ENCODE peak calls at places on chromosomes 1 and 21, in four cellular contexts. G is Panc1; Q is uterus; U is CD8-positive, alpha-beta T cell. Z is an unnamed sample. For H3K4me1, the result is how much of the 10 kb centered on the place peaks cover.

GRCh38 chr1:101365881-101366280 is 129.1 kb downstream of the S1PR1 start:
- DNase-seq in U (no peak), G (no peak), Q (no peak), Z (no peak)

GRCh38 chr1:171794085-171794484 is 12.6 kb downstream of the METTL13 start:
- DNase-seq in G (peak), U (no peak), Q (no peak), Z (no peak)

GRCh38 chr1:215878128-215878527 is 311.0 kb downstream of the KCTD3 start:
- DNase-seq in G (no peak), Q (no peak), U (no peak), Z (no peak)

GRCh38 chr1:150997949-150998348 is 8.8 kb downstream of the MINDY1 start:
- DNase-seq in U (no peak), G (no peak), Q (no peak), Z (no peak)

GRCh38 chr1:226128487-226129075 is 58.0 kb downstream of the ACBD3 start:
- DNase-seq in G (no peak), U (no peak), Q (no peak), Z (no peak)

GRCh38 chr1:230220478-230220877 is 153.4 kb downstream of the GALNT2 start:
- DNase-seq in Q (no peak), U (no peak), G (no peak), Z (no peak)

GRCh38 chr1:197462539-197462938 is 194.5 kb downstream of the CRB1 start:
- DNase-seq in Q (no peak), U (no peak), G (no peak), Z (no peak)

GRCh38 chr1:198287916-198288315 is 131.1 kb downstream of the NEK7 start:
- DNase-seq in U (no peak), Q (no peak), G (no peak), Z (no peak)

GRCh38 chr1:101697057-101697456 is 299.7 kb downstream of the OLFM3 start:
- DNase-seq in Q (no peak), U (no peak), G (no peak), Z (no peak)

GRCh38 chr1:212129781-212130180 is 94.2 kb downstream of the DTL start:
- DNase-seq in Q (no peak), U (no peak), G (no peak), Z (no peak)

GRCh38 chr1:245154429-245155185 is at the start of gene KIF26B:
- DNase-seq in Q (no peak), U (no peak), G (no peak), Z (no peak)

GRCh38 chr21:34020005-34020847 is 53.2 kb upstream of the MRPS6 start:
- DNase-seq in U (no peak), Q (no peak), G (no peak), Z (no peak)

GRCh38 chr1:54570161-54570560 is 22.1 kb downstream of the ACOT11 start:
- DNase-seq in G (no peak), U (no peak), Q (no peak), Z (no peak)
- H3K4me1 ChIP-seq in G (under half), U (under half), Q (under half), Z (under half)

GRCh38 chr1:167722870-167723251 is 1.1 kb downstream of the MPZL1 start:
- DNase-seq in G (no peak), U (no peak), Q (no peak), Z (no peak)

GRCh38 chr1:167723707-167724323 is 2.0 kb downstream of the MPZL1 start:
- DNase-seq in U (no peak), Q (no peak), G (no peak), Z (no peak)

GRCh38 chr1:167728818-167729410 is 7.1 kb downstream of the MPZL1 start:
- DNase-seq in G (no peak), Q (no peak), U (no peak), Z (no peak)

GRCh38 chr1:167722152-167722869 is 529 bp downstream of the MPZL1 start:
- DNase-seq in Q (peak), U (no peak), G (no peak), Z (no peak)

DNA sequence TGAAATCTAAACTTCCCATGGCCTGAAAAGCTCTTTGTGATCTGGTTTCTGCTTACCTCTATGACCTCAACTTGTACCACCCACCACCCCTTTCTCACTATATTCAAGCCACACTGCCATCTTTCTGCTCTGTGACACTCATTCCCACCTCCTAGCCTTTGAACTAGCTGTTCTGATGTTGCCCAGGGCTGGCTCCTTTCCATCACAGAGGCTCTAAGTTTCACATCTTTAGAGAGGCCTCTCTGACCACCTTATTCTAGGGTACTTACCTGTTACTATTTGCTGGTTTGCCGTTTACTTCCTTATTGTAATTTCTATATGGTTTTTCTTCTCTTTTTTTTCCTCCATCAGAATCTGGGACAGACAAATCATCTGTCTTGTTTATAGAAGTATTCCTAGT is 4.3 kb downstream of the MPZL1 start:
- DNase-seq in U (no peak), G (no peak), Q (no peak), Z (no peak)
- H3K4me3 ChIP-seq in U (no peak), G (no peak), Q (no peak), Z (no peak)

GRCh38 chr1:24764848-24765247 is 19.6 kb downstream of the CLIC4 start:
- DNase-seq in Q (no peak), U (no peak), G (no peak), Z (no peak)

GRCh38 chr1:24762133-24762676 is 17.0 kb downstream of the CLIC4 start:
- DNase-seq in U (no peak), G (no peak), Q (no peak), Z (no peak)

GRCh38 chr1:24765308-24765988 is 20.2 kb downstream of the CLIC4 start:
- DNase-seq in Q (no peak), G (no peak), U (no peak), Z (no peak)

GRCh38 chr1:24764439-24764838 is 19.2 kb downstream of the CLIC4 start:
- DNase-seq in G (no peak), Q (no peak), U (no peak), Z (no peak)

DNA sequence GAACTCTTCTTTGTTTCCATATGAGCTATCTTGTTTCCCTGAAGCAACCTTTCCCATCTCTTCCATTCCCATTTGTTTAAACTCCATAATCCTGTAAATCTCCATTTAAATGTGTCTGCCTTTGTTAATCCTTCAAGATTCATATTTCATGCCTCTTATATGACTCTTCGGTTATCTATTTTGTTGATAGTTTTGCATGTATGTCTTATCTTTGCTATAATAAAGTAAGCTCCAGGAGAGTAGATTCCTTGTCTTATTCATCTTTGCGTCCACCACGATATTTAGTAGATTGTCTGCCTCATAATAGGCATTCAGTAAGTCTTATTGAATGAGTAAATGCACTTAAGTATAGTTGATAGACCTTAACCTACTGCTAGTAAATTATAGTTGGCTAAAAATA is 18.4 kb downstream of the CLIC4 start:
- DNase-seq in G (no peak), U (no peak), Q (no peak), Z (no peak)
- H3K4me1 ChIP-seq in G (under half), U (under half), Q (under half), Z (under half)

GRCh38 chr1:59070607-59071006 is 226.3 kb upstream of the FGGY start:
- DNase-seq in Q (no peak), G (no peak), U (no peak), Z (no peak)

GRCh38 chr1:59072017-59072947 is 224.6 kb upstream of the FGGY start:
- DNase-seq in G (no peak), Q (no peak), U (no peak), Z (no peak)

GRCh38 chr1:59075021-59075420 is 221.9 kb upstream of the FGGY start:
- DNase-seq in U (no peak), G (no peak), Q (no peak), Z (no peak)

GRCh38 chr1:59074574-59074973 is 222.3 kb upstream of the FGGY start:
- DNase-seq in Q (no peak), G (no peak), U (no peak), Z (no peak)

GRCh38 chr1:59071289-59071688 is 225.6 kb upstream of the FGGY start:
- DNase-seq in G (no peak), U (peak), Q (no peak), Z (no peak)
- H3K4me3 ChIP-seq in G (peak), U (no peak), Q (no peak), Z (no peak)

DNA sequence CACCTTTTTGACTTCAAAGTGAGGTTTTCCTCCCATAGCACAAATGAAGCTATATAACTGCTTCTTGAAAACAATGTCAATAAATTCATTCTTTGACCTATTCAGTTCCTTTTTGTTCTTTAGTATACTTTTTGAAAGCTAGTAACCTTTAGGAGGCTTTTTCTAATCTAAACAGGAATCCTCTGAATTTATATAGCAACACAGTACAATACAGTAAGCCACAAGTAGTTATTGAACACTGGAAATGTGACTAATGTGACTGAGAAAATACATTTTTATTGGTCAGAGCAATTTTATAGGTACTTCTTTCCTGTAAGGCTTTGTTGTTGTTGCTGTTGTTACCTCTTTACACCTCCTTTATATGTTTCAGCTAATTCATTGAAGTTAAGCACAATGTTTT is 49.8 kb downstream of the ADGRL2 start:
- DNase-seq in U (no peak), Q (no peak), G (no peak), Z (no peak)
- H3K4me1 ChIP-seq in U (under half), Q (under half), G (under half), Z (under half)

GRCh38 chr1:228342627-228343210 is 63.9 kb downstream of the TRIM11 start:
- DNase-seq in Q (peak), G (no peak), U (no peak), Z (no peak)
- H3K4me3 ChIP-seq in Q (no peak), G (no peak), U (no peak), Z (no peak)

Z was measured in iPS DF 6.9.